ENCODE peak calls at places on chromosomes 3 and 15, in nine cellular contexts. Q is OCI-LY7, E is hepatocyte, P is GM23248, B is HCT116, O is GM23338, I is neural progenitor cell, X is MM.1S, R is SK-N-SH. D is an unnamed sample.

GRCh38 chr3:136938334-136938733 is 19.4 kb upstream of the IL20RB start:
- DNase-seq in E (no peak), B (no peak), I (no peak), Q (no peak), P (peak), O (no peak), X (no peak), R (no peak), D (peak)

GRCh38 chr15:70765504-70766281 is 2.3 kb upstream of the UACA start:
- DNase-seq in B (no peak), R (no peak), Q (no peak), I (no peak), P (peak), E (no peak), O (no peak), X (no peak), D (no peak)

GRCh38 chr15:73994912-73995622 is 551 bp downstream of the PML start:
- DNase-seq in X (no peak), R (no peak), O (peak), B (no peak), P (peak), E (no peak), Q (peak), I (no peak), D (no peak)

GRCh38 chr3:160133757-160134156 is 91.5 kb upstream of the C3orf80 start:
- DNase-seq in X (no peak), E (no peak), O (peak), I (peak), Q (no peak), B (peak), P (peak), R (no peak), D (peak)

GRCh38 chr3:20097015-20097414 is 56.8 kb downstream of the KAT2B start:
- DNase-seq in X (no peak), O (no peak), R (no peak), E (no peak), Q (no peak), I (no peak), P (no peak), B (no peak), D (no peak)

GRCh38 chr15:70095387-70096214 is 2.1 kb downstream of the TLE3 start:
- DNase-seq in P (peak), I (peak), E (peak), R (peak), B (no peak), O (peak), X (peak), Q (peak), D (peak)

GRCh38 chr15:61116830-61117229 is 112.3 kb downstream of the RORA start:
- DNase-seq in Q (no peak), X (no peak), E (no peak), P (no peak), R (no peak), O (no peak), I (peak), B (no peak), D (no peak)

GRCh38 chr15:68328485-68328884 is 50.9 kb downstream of the FEM1B start:
- DNase-seq in I (no peak), P (peak), Q (no peak), R (no peak), B (no peak), X (no peak), O (no peak), E (no peak), D (peak)

GRCh38 chr3:123733805-123734526 is 149.1 kb upstream of the HACD2 start:
- DNase-seq in I (no peak), X (no peak), E (no peak), Q (no peak), B (no peak), O (no peak), P (peak), R (no peak), D (peak)

GRCh38 chr3:196969660-196970546 is 1.3 kb upstream of the PIGZ start:
- DNase-seq in P (peak), E (peak), B (no peak), R (peak), X (peak), I (peak), O (peak), Q (peak), D (peak)

GRCh38 chr3:38834110-38834509 is 18.1 kb upstream of the SCN10A start:
- DNase-seq in R (no peak), E (peak), B (peak), Q (no peak), O (peak), X (peak), I (peak), P (peak), D (peak)
- TF ChIP-seq EZH2phosphoT487 in R (no peak), E (no peak), B (no peak), Q (no peak), O (no peak), X (no peak), I (no peak), P (no peak), D (no peak)

DNA sequence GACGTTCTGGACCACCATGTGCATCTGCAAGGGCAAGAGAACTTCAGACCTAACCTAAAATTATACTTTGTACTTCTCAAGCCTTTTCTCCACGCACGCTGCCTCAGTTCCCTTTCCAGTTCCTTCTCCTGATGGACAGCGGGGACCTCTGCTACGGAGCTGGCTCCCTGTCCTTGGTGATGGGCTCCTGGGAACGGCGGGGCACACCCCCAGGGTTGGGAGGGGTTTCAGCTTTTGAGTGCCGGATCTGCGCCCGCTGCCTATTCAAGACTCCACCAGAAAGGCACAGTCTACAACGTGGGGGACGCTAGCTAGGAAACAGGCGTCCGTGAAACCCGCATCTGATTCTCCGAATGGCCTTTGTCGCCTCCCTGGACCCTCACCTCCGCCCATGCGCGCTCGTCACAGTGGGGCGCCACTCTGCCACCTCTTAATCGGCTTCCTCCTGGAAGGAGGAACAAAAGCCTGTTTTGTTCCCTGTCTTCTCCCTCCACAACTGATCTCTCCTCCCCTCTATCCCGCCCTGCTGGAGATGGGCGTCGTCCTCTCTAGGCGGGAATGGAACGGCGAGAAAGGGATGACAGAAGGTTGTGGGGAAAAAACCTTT is 2.2 kb downstream of the GPR149 start:
- DNase-seq in Q (no peak), O (peak), I (peak), X (no peak), B (no peak), P (no peak), R (peak), E (no peak), D (no peak)
- TF ChIP-seq EZH2phosphoT487 in Q (no peak), O (no peak), I (no peak), X (no peak), B (no peak), P (no peak), R (no peak), E (no peak), D (no peak)

DNA sequence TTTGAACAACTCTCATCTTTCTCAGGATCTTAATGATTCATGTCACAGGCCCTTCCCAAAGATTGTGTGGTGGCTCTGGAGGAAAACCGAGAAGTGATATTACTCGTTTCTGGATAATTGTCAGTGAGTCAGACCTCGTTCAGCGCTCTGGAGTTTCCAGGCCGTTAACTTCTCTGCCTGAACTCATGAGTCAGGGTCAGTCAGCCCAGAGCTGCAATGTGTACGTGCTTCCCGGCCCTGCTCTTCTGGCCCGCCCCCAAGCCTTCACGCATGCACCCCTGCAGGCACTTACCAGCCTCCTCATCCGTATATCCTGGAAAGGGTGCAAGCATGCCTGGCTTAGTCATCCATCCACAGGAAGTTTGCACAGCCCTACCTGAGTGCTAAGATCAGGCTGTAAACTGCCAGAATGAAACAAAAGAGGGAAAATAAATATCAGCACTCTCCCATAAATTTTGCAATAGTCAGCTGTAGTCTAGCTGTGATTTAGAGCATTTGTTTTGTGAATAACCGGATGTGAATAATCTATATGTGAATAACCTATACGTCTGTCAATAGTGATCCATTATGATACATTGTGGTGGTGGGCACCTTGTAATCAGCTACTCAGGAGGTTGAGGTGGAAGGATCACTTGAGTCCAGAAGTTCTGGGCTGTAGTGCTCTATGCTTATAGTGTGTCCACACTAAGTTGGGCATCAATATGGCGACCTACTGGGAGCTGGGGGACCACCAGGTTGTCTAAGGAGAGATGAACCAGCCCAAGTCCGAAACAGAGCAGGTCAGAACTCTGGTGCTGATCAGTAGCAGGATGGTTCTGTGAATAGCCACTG is 35.3 kb upstream of the SEMA4B start:
- DNase-seq in X (no peak), Q (no peak), O (no peak), I (no peak), R (peak), B (peak), E (peak), P (peak), D (peak)
- TF ChIP-seq EZH2phosphoT487 in X (no peak), Q (no peak), O (no peak), I (no peak), R (no peak), B (no peak), E (no peak), P (no peak), D (peak)

DNA sequence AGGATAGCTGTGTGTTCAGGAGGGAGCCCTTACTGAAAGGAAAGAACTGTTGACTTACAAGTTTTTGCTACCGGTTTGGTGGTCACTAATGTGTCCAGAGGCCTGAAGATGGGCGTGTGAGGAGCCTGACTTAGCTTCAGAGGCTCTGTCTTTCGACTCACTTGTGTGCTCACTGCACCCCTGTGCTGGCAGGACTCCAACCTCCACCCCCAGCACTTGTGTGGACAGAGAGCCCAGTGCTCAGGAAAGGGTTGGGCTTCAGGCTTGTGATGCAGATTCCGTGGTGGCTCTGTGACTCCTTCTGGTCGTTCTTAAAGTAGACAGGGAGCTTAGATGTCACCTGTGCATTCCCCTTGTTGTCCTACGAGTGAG is 100.9 kb downstream of the PGPEP1L start:
- DNase-seq in I (no peak), E (no peak), B (no peak), P (peak), O (no peak), Q (no peak), X (no peak), R (no peak), D (peak)
- TF ChIP-seq EZH2phosphoT487 in I (no peak), E (no peak), B (no peak), P (no peak), O (no peak), Q (no peak), X (no peak), R (no peak), D (no peak)

D was measured in PC-3.